ENCODE peak calls at places on chromosomes 6 and 20, in four cellular contexts. S is CD8-positive, alpha-beta memory T cell; F is SJSA1; I is cardiac muscle cell. K is an unnamed sample.
A peak's percentile ranks its signal among the peaks of the same experiment; 100 is the strongest.

GRCh38 chr6:135300576-135300975 is 119.5 kb downstream of the MYB start:
- DNase-seq in S (no peak), F (no peak), I (no peak), K (no peak)

GRCh38 chr6:53591873-53592272 is 47.0 kb upstream of the GCLC start:
- DNase-seq in I (no peak), S (no peak), F (no peak), K (no peak)

GRCh38 chr20:50611128-50611810 is 80.1 kb downstream of the RIPOR3 start:
- DNase-seq in I (no peak), F (no peak), S (no peak), K (peak; percentile 28)

GRCh38 chr20:44648579-44648978 is 2.9 kb downstream of the ADA start:
- DNase-seq in F (no peak), I (no peak), S (peak; percentile 35), K (no peak)

GRCh38 chr20:16203091-16203490 is 370.2 kb downstream of the KIF16B start:
- DNase-seq in I (no peak), F (no peak), S (no peak), K (no peak)

GRCh38 chr20:49523767-49524360 is 41.4 kb upstream of the KCNB1 start:
- DNase-seq in S (no peak), F (no peak), I (no peak), K (no peak)

GRCh38 chr20:9591080-9591479 is 76.7 kb downstream of the LAMP5 start:
- DNase-seq in S (no peak), I (no peak), F (no peak), K (no peak)

GRCh38 chr20:35305682-35306556 is 13.7 kb upstream of the FAM83C start:
- DNase-seq in I (peak; percentile 95), F (peak; percentile 97), S (peak; percentile 58), K (peak; percentile 100)

GRCh38 chr6:133705731-133706130 is 183.2 kb upstream of the TCF21 start:
- DNase-seq in F (peak; percentile 75), S (no peak), I (no peak), K (peak; percentile 75)

GRCh38 chr6:106149472-106150069 is 63.4 kb downstream of the PRDM1 start:
- DNase-seq in I (no peak), S (peak; percentile 58), F (no peak), K (no peak)

GRCh38 chr6:36196049-36196879 is at the start of gene BRPF3:
- DNase-seq in I (peak; percentile 88), S (peak; percentile 81), F (peak; percentile 64), K (peak; percentile 79)

GRCh38 chr6:27296106-27296783 is 15.8 kb downstream of the POM121L2 start:
- DNase-seq in F (no peak), S (no peak), I (peak; percentile 65), K (peak; percentile 88)

GRCh38 chr6:42790549-42791181 is 8.8 kb downstream of the BICRAL start:
- DNase-seq in I (no peak), S (no peak), F (no peak), K (no peak)

GRCh38 chr6:42791706-42792320 is 10.0 kb downstream of the BICRAL start:
- DNase-seq in I (no peak), F (no peak), S (no peak), K (no peak)

GRCh38 chr6:42795651-42796050 is 13.8 kb downstream of the BICRAL start:
- DNase-seq in S (no peak), F (no peak), I (no peak), K (no peak)

DNA sequence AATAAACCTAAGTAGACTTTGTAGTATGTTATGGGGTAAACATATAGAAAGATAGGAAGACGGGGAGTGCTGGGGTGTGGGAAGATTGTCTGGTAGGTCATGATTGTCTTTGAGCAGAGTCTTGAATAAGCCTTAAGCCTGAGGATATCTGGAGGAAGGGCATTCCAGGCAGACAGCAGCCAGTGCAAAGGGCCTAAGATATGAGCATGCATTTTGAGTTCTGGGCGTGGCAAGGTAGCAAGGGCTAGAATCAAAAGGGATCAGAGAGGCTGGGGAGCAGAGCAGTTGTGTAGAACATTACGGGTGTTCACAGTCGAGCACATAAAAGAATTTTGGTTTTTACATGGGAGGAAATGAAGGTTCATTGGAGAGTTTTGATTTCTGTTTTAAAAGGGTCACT is 14.3 kb downstream of the BICRAL start:
- DNase-seq in S (no peak), F (no peak), I (no peak), K (no peak)
- H3K27me3 ChIP-seq in S (no peaks in the 10 kb centered on the region), F (no peaks in the 10 kb centered on the region), I (no peaks in the 10 kb centered on the region), K (no peaks in the 10 kb centered on the region)

GRCh38 chr20:24952376-24953203 is 3.5 kb downstream of the CST7 start:
- DNase-seq in F (no peak), I (no peak), S (no peak), K (no peak)
- H3K4me3 ChIP-seq in F (no peak overlapping the region), I (no peak overlapping the region), S (peak overlapping the region; percentile 34), K (no peak overlapping the region)

DNA sequence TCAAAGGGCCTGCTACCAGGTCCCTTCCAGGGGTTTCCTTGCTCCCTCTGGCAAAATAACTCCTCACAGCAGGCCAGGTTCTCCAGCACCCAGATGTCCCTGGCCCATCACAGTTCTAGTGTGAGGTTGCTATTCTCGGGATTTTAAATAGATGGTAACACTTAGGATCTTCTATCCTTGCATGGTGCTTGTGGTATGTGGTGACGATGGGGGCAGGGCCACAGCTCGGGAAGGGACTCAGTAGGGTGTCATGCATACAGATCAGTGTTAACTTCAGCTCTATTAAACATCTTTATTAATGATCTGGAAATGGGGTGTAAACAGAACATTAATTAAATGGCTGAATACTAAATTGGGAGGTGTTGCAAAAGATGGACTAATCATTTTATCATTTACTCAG is 323.8 kb downstream of the QKI start:
- DNase-seq in I (no peak), F (no peak), S (no peak), K (no peak)
- H3K27me3 ChIP-seq in I (no peaks in the 10 kb centered on the region), F (no peaks in the 10 kb centered on the region), S (no peaks in the 10 kb centered on the region), K (no peaks in the 10 kb centered on the region)

GRCh38 chr6:90412538-90413369 is 116.1 kb upstream of the BACH2 start:
- DNase-seq in S (no peak), I (no peak), F (no peak), K (no peak)

GRCh38 chr6:90414352-90414751 is 117.7 kb upstream of the BACH2 start:
- DNase-seq in F (no peak), I (no peak), S (no peak), K (no peak)

GRCh38 chr6:90413396-90413795 is 116.8 kb upstream of the BACH2 start:
- DNase-seq in I (no peak), F (no peak), S (peak; percentile 48), K (no peak)

GRCh38 chr6:90415178-90415577 is 118.5 kb upstream of the BACH2 start:
- DNase-seq in I (no peak), S (no peak), F (no peak), K (no peak)

GRCh38 chr6:90413867-90414266 is 117.2 kb upstream of the BACH2 start:
- DNase-seq in S (peak; percentile 91), I (peak; percentile 37), F (no peak), K (no peak)
- H3K4me3 ChIP-seq in S (peak overlapping the region; percentile 10), I (no peak overlapping the region), F (no peak overlapping the region), K (no peak overlapping the region)

GRCh38 chr6:39087197-39087596 is 27.8 kb downstream of the SAYSD1 start:
- DNase-seq in F (no peak), I (no peak), S (no peak), K (no peak)
- H3K27me3 ChIP-seq in F (peaks cover 43% of the 10 kb centered on the region), I (no peaks in the 10 kb centered on the region), S (peaks cover 11% of the 10 kb centered on the region), K (peaks cover 57% of the 10 kb centered on the region)

GRCh38 chr6:161031721-161032495 is 40.3 kb downstream of the MAP3K4 start:
- DNase-seq in S (no peak), I (peak; percentile 67), F (peak; percentile 56), K (no peak)

GRCh38 chr6:161035182-161035980 is 43.8 kb downstream of the MAP3K4 start:
- DNase-seq in F (no peak), S (no peak), I (no peak), K (no peak)

GRCh38 chr6:161037873-161038228 is 46.3 kb downstream of the MAP3K4 start:
- DNase-seq in F (no peak), I (no peak), S (no peak), K (no peak)

GRCh38 chr6:161035981-161036263 is 44.4 kb downstream of the MAP3K4 start:
- DNase-seq in S (no peak), I (no peak), F (no peak), K (no peak)

GRCh38 chr6:161033667-161034066 is 42.1 kb downstream of the MAP3K4 start:
- DNase-seq in F (no peak), S (no peak), I (no peak), K (no peak)
- H3K4me3 ChIP-seq in F (no peak overlapping the region), S (no peak overlapping the region), I (no peak overlapping the region), K (no peak overlapping the region)

GRCh38 chr6:39313526-39314272 is 520 bp downstream of the KCNK17 start:
- DNase-seq in I (no peak), S (no peak), F (no peak), K (no peak)
- H3K27me3 ChIP-seq in I (peaks cover 71% of the 10 kb centered on the region), S (peaks cover 17% of the 10 kb centered on the region), F (peaks cover 26% of the 10 kb centered on the region), K (no peaks in the 10 kb centered on the region)